ENCODE peak calls at places on chromosome 7, in eight cellular contexts. G is RWPE2; T is lower lobe of right lung; K is body of pancreas; B is suprapubic skin; Y is H9; E is Peyer's patch; F is CD8-positive, alpha-beta T cell. L is an unnamed sample.
A peak's percentile ranks its signal among the peaks of the same experiment; 100 is the strongest.

GRCh38 chr7:153061913-153062528 is 302.5 kb downstream of the ACTR3B start:
- DNase-seq in B (no peak), K (no peak), E (no peak), G (no peak), Y (peak; percentile 53), F (no peak), T (no peak), L (no peak)

GRCh38 chr7:45698527-45699309 is 124.5 kb downstream of the ADCY1 start:
- DNase-seq in Y (no peak), E (no peak), K (no peak), F (no peak), G (no peak), B (no peak), T (no peak), L (no peak)

GRCh38 chr7:2032030-2032875 is 200.5 kb downstream of the MAD1L1 start:
- DNase-seq in E (no peak), K (no peak), F (no peak), Y (no peak), T (peak; percentile 34), B (peak; percentile 52), G (peak; percentile 52), L (no peak)

GRCh38 chr7:88401009-88401623 is 94.4 kb upstream of the STEAP4 start:
- DNase-seq in T (no peak), K (no peak), F (no peak), Y (no peak), G (no peak), E (no peak), B (no peak), L (no peak)

GRCh38 chr7:132877578-132877977 is 204.3 kb downstream of the CHCHD3 start:
- DNase-seq in K (no peak), B (no peak), F (no peak), T (no peak), G (no peak), E (no peak), Y (no peak), L (no peak)

GRCh38 chr7:43204081-43204480 is 91.6 kb downstream of the HECW1 start:
- DNase-seq in T (no peak), E (no peak), K (no peak), F (no peak), Y (no peak), B (no peak), G (no peak), L (no peak)

GRCh38 chr7:152399344-152399743 is 36.5 kb downstream of the KMT2C start:
- DNase-seq in Y (no peak), B (no peak), G (no peak), T (no peak), E (no peak), K (no peak), F (no peak), L (no peak)

GRCh38 chr7:50739744-50740455 is 42.8 kb downstream of the GRB10 start:
- DNase-seq in K (no peak), G (no peak), F (peak; percentile 83), T (no peak), Y (no peak), E (peak; percentile 46), B (no peak), L (peak; percentile 91)

GRCh38 chr7:79398145-79398749 is 55.2 kb downstream of the MAGI2 start:
- DNase-seq in Y (no peak), E (no peak), G (no peak), K (no peak), T (no peak), B (no peak), F (no peak), L (no peak)

GRCh38 chr7:27156508-27156898 is at the start of gene HOXA7:
- DNase-seq in G (peak; percentile 84), K (peak; percentile 2), F (no peak), B (peak; percentile 91), E (peak; percentile 25), Y (peak; percentile 80), T (no peak), L (no peak)

GRCh38 chr7:73718438-73718881 is 1.0 kb downstream of the STX1A start:
- DNase-seq in F (peak; percentile 51), Y (no peak), B (no peak), G (no peak), K (no peak), E (no peak), T (no peak), L (no peak)

GRCh38 chr7:1978656-1979590 is 253.8 kb downstream of the MAD1L1 start:
- DNase-seq in G (no peak), Y (no peak), T (peak; percentile 35), F (no peak), B (peak; percentile 50), E (no peak), K (no peak), L (no peak)

GRCh38 chr7:136585954-136586670 is 282.3 kb upstream of the CHRM2 start:
- DNase-seq in F (no peak), T (no peak), Y (no peak), G (no peak), B (no peak), K (no peak), E (no peak), L (no peak)

GRCh38 chr7:45978731-45979211 is 57.7 kb upstream of the IGFBP3 start:
- DNase-seq in K (no peak), T (no peak), Y (no peak), G (no peak), B (no peak), E (no peak), F (no peak), L (no peak)

GRCh38 chr7:51660516-51660915 is 343.9 kb upstream of the COBL start:
- DNase-seq in T (no peak), E (no peak), K (no peak), F (no peak), G (no peak), B (no peak), Y (no peak), L (no peak)

GRCh38 chr7:44307905-44308740 is 17.3 kb downstream of the CAMK2B start:
- DNase-seq in F (no peak), Y (peak; percentile 18), G (no peak), T (no peak), B (peak; percentile 56), K (no peak), E (no peak), L (no peak)

GRCh38 chr7:84125654-84126053 is 68.9 kb downstream of the SEMA3A start:
- DNase-seq in Y (no peak), K (no peak), G (no peak), B (no peak), F (no peak), E (no peak), T (no peak), L (no peak)

GRCh38 chr7:114930107-114930521 is 8.2 kb downstream of the MDFIC start:
- DNase-seq in B (no peak), G (no peak), E (no peak), K (no peak), F (no peak), Y (peak; percentile 50), T (no peak), L (no peak)
- H3K4me1 ChIP-seq in B (peaks cover 31% of the 10 kb centered on the region), G (peaks cover 13% of the 10 kb centered on the region), E (no peaks in the 10 kb centered on the region), K (no peaks in the 10 kb centered on the region), F (peaks cover 84% of the 10 kb centered on the region), Y (no peaks in the 10 kb centered on the region), T (peaks cover 87% of the 10 kb centered on the region), L (peaks cover 70% of the 10 kb centered on the region)

DNA sequence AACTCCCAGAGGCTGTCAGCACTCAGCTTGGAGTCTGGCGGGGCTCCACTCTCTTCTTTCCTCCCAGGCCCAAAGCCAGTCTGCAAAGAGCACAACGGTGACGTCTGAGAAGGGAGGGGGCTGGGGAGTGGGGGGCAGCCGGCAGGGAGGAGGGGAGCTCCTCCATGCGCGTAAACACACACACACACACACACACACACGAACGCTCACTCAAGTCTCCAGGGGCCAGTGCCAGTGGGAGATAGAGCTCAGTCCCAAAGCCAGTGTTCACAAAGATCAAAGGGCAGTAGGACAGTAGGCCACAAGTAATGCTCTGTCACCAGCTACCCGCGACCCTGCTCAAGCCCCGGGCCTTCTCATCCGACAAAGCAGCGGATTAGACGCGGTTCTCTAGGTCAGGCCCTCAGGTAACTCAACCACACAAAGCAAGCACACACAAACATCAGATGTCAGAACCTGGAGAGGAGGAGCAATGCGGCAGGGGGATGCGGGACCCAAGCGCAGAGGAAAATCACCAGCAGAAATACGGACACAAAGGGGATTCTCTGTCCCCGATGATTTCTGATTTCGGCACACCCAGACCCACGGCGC is 19.9 kb downstream of the TCAF1 start:
- DNase-seq in K (peak; percentile 40), B (no peak), F (no peak), G (no peak), Y (peak; percentile 56), T (no peak), E (no peak), L (no peak)
- H3K27me3 ChIP-seq in K (no peaks in the 10 kb centered on the region), B (no peaks in the 10 kb centered on the region), F (peaks cover 6% of the 10 kb centered on the region), G (no peaks in the 10 kb centered on the region), Y (no peaks in the 10 kb centered on the region), T (no peaks in the 10 kb centered on the region), E (no peaks in the 10 kb centered on the region), L (no peaks in the 10 kb centered on the region)

DNA sequence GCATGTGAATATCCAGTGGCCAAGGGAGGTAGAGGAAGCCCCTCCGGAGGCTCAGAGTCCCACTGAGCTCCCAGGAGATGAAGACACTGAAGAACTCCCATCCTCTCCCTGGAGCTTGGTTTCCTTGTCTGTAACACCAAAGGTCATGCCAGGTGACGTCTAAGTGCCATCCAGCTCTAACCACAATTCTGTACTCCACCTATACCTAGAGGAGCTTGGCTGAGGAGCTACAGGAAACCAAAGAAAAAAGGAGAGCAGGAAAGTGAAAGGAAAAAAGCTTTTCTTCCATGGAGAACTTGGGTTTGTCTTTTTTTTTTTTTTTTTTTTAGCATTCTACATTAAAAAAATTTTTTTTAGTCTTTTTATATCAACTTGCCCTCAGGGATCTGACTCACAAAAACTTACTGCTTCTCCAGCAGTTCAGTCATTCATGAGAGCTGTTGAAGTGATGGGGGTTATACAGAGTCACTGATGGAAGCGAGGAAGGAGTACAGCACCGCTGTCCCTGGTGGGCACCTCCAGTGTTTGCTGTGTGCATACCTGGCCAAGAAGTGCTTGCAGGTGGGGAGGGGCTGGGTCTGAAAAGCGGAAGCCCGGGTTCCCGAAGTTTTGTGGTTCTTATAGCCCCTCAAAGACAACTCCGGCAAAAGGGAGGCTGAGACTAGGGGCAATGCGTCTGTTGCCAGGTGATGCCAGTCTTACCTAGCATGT is 46.0 kb downstream of the MINDY4 start:
- DNase-seq in E (no peak), B (no peak), G (no peak), T (no peak), F (no peak), K (no peak), Y (no peak), L (no peak)
- H3K4me1 ChIP-seq in E (no peaks in the 10 kb centered on the region), B (peaks cover 29% of the 10 kb centered on the region), G (no peaks in the 10 kb centered on the region), T (peaks cover 49% of the 10 kb centered on the region), F (no peaks in the 10 kb centered on the region), K (no peaks in the 10 kb centered on the region), Y (no peaks in the 10 kb centered on the region), L (no peaks in the 10 kb centered on the region)

GRCh38 chr7:20316706-20317105 is 14.0 kb upstream of the ITGB8 start:
- DNase-seq in F (no peak), Y (no peak), T (no peak), G (no peak), K (no peak), B (no peak), E (no peak), L (no peak)

GRCh38 chr7:20310963-20311742 is 19.5 kb upstream of the ITGB8 start:
- DNase-seq in G (no peak), T (no peak), K (no peak), E (no peak), Y (no peak), B (no peak), F (no peak), L (no peak)

GRCh38 chr7:20311743-20312042 is 19.0 kb upstream of the ITGB8 start:
- DNase-seq in G (no peak), E (no peak), T (no peak), Y (no peak), K (no peak), F (no peak), B (no peak), L (no peak)

GRCh38 chr7:20314216-20314615 is 16.5 kb upstream of the ITGB8 start:
- DNase-seq in B (no peak), T (no peak), Y (no peak), G (no peak), E (no peak), K (no peak), F (no peak), L (no peak)

GRCh38 chr7:20312562-20312961 is 18.1 kb upstream of the ITGB8 start:
- DNase-seq in B (no peak), G (no peak), Y (no peak), E (no peak), F (no peak), T (no peak), K (no peak), L (no peak)
- H3K27me3 ChIP-seq in B (no peaks in the 10 kb centered on the region), G (no peaks in the 10 kb centered on the region), Y (no peaks in the 10 kb centered on the region), E (no peaks in the 10 kb centered on the region), F (no peaks in the 10 kb centered on the region), T (no peaks in the 10 kb centered on the region), K (no peaks in the 10 kb centered on the region), L (no peaks in the 10 kb centered on the region)

L was measured in naive thymus-derived CD4-positive, alpha-beta T cell.